ENCODE peak calls at places on chromosome 14, in seven cellular contexts. R is neuronal stem cell; E is LoVo; H is heart left ventricle; N is lower leg skin; Z is stimulated activated CD8-positive, alpha-beta memory T cell treated with anti-CD3 and anti-CD28 coated beads, Interleukin-2, amount 100 ng/mL, for 1 hour; T is H4. X is an unnamed sample.

GRCh38 chr14:24634158-24634557 is at the start of gene GZMB:
- DNase-seq in H (no peak), N (no peak), E (no peak), T (no peak), R (no peak), Z (peak), X (no peak)

GRCh38 chr14:68660495-68660894 is 132.4 kb downstream of the ZFP36L1 start:
- DNase-seq in H (no peak), N (peak), Z (no peak), R (no peak), T (no peak), E (no peak), X (no peak)

GRCh38 chr14:24261256-24261968 is 1.6 kb downstream of the TGM1 start:
- DNase-seq in T (no peak), H (no peak), Z (no peak), N (no peak), E (no peak), R (no peak), X (no peak)

GRCh38 chr14:93725002-93725582 is 63.2 kb downstream of the PRIMA1 start:
- DNase-seq in H (no peak), R (no peak), T (no peak), E (no peak), Z (no peak), N (no peak), X (no peak)

GRCh38 chr14:75905505-75905904 is 76.3 kb downstream of the TGFB3 start:
- DNase-seq in Z (no peak), R (no peak), E (no peak), T (no peak), H (peak), N (no peak), X (no peak)

GRCh38 chr14:101225116-101225728 is 321.7 kb upstream of the RTL1 start:
- DNase-seq in T (no peak), E (no peak), Z (no peak), N (peak), H (no peak), R (no peak), X (no peak)

GRCh38 chr14:35121026-35121886 is 534 bp downstream of the PPP2R3C start:
- DNase-seq in Z (no peak), E (no peak), H (no peak), T (no peak), N (no peak), R (no peak), X (no peak)

GRCh38 chr14:93582516-93582915 is 151.8 kb downstream of the UNC79 start:
- DNase-seq in E (no peak), R (no peak), H (peak), T (no peak), Z (no peak), N (no peak), X (no peak)

GRCh38 chr14:80291099-80291498 is 79.8 kb upstream of the DIO2 start:
- DNase-seq in E (no peak), Z (no peak), H (no peak), R (no peak), N (no peak), T (no peak), X (no peak)

GRCh38 chr14:76531821-76532318 is 155.9 kb downstream of the ESRRB start:
- DNase-seq in E (no peak), T (no peak), N (no peak), R (no peak), Z (no peak), H (no peak), X (no peak)

GRCh38 chr14:64721391-64721791 is 17.2 kb downstream of the PLEKHG3 start:
- DNase-seq in R (no peak), E (no peak), T (peak), Z (no peak), H (peak), N (no peak), X (no peak)

GRCh38 chr14:67816326-67817009 is at the start of gene ZFYVE26:
- DNase-seq in Z (peak), H (peak), N (peak), R (peak), E (peak), T (peak), X (peak)

GRCh38 chr14:53523226-53523625 is 370.1 kb upstream of the DDHD1 start:
- DNase-seq in N (no peak), Z (no peak), R (no peak), H (no peak), E (no peak), T (no peak), X (no peak)

GRCh38 chr14:60632777-60633176 is 16.5 kb downstream of the SIX1 start:
- DNase-seq in Z (no peak), T (peak), H (no peak), N (no peak), E (no peak), R (no peak), X (no peak)

GRCh38 chr14:95300697-95301526 is 18.8 kb downstream of the CLMN start:
- DNase-seq in E (no peak), Z (no peak), N (no peak), R (no peak), T (no peak), H (no peak), X (peak)

GRCh38 chr14:68546839-68547238 is 246.0 kb downstream of the ZFP36L1 start:
- DNase-seq in R (no peak), N (no peak), H (no peak), E (peak), T (no peak), Z (no peak), X (no peak)

GRCh38 chr14:54692261-54692861 is 125.4 kb downstream of the SAMD4A start:
- DNase-seq in H (no peak), N (no peak), R (no peak), Z (no peak), T (no peak), E (no peak), X (no peak)

GRCh38 chr14:22375321-22375930 is 213.6 kb downstream of the DAD1 start:
- DNase-seq in R (peak), N (no peak), H (no peak), Z (no peak), T (peak), E (peak), X (no peak)

GRCh38 chr14:50303744-50304471 is 8.1 kb downstream of the L2HGDH start:
- DNase-seq in R (no peak), H (no peak), Z (no peak), T (peak), E (no peak), N (no peak), X (no peak)

GRCh38 chr14:74502236-74503019 is 8.9 kb downstream of the ISCA2 start:
- DNase-seq in E (no peak), H (no peak), N (no peak), R (no peak), Z (no peak), T (peak), X (no peak)

GRCh38 chr14:69261761-69262331 is 1.9 kb downstream of the GALNT16 start:
- DNase-seq in N (no peak), Z (no peak), R (no peak), E (no peak), T (no peak), H (peak), X (no peak)

GRCh38 chr14:99707420-99707819 is 23.3 kb downstream of the CYP46A1 start:
- DNase-seq in E (no peak), H (no peak), R (no peak), N (peak), T (no peak), Z (no peak), X (no peak)

GRCh38 chr14:80522936-80523335 is 311.6 kb upstream of the DIO2 start:
- DNase-seq in Z (no peak), H (no peak), N (no peak), R (no peak), T (no peak), E (no peak), X (no peak)

GRCh38 chr14:90796319-90796718 is 19.9 kb downstream of the TTC7B start:
- DNase-seq in T (no peak), H (no peak), E (no peak), Z (no peak), N (no peak), R (no peak), X (no peak)

GRCh38 chr14:65332141-65332871 is 80.2 kb upstream of the FUT8 start:
- DNase-seq in E (peak), N (peak), R (no peak), Z (no peak), T (no peak), H (no peak), X (no peak)

GRCh38 chr14:100832311-100832960 is 6.5 kb downstream of the MEG3 start:
- DNase-seq in H (no peak), R (peak), Z (no peak), T (no peak), N (no peak), E (no peak), X (no peak)

GRCh38 chr14:67620217-67620789 is 583 bp downstream of the ARG2 start:
- DNase-seq in Z (no peak), E (no peak), T (no peak), N (peak), R (peak), H (no peak), X (peak)

GRCh38 chr14:91341331-91342242 is 76.0 kb downstream of the CCDC88C start:
- DNase-seq in R (no peak), T (no peak), E (no peak), N (no peak), H (no peak), Z (no peak), X (no peak)

GRCh38 chr14:89165189-89165809 is 251.7 kb downstream of the FOXN3 start:
- DNase-seq in H (no peak), N (no peak), E (no peak), R (no peak), T (no peak), Z (no peak), X (no peak)

GRCh38 chr14:69013943-69014782 is 35.1 kb upstream of the ACTN1 start:
- DNase-seq in N (no peak), T (peak), R (no peak), H (peak), Z (no peak), E (peak), X (no peak)

GRCh38 chr14:74038015-74038859 is 19.1 kb downstream of the BBOF1 start:
- DNase-seq in T (peak), N (no peak), R (peak), Z (no peak), H (no peak), E (peak), X (no peak)

GRCh38 chr14:32078030-32078793 is 1.1 kb downstream of the ARHGAP5 start:
- DNase-seq in Z (no peak), E (peak), T (peak), H (peak), N (peak), R (no peak), X (no peak)

GRCh38 chr14:76307786-76308780 is 67.9 kb upstream of the ESRRB start:
- DNase-seq in R (no peak), Z (no peak), E (no peak), N (peak), T (no peak), H (no peak), X (no peak)

GRCh38 chr14:105458010-105458409 is 16.6 kb upstream of the CRIP2 start:
- DNase-seq in E (no peak), N (no peak), R (no peak), Z (no peak), T (no peak), H (no peak), X (no peak)

GRCh38 chr14:24103451-24103850 is 9.3 kb downstream of the PCK2 start:
- DNase-seq in Z (no peak), H (no peak), R (no peak), E (no peak), N (no peak), T (no peak), X (no peak)

GRCh38 chr14:22837059-22837749 is 819 bp downstream of the MMP14 start:
- DNase-seq in T (no peak), N (no peak), E (peak), H (peak), Z (no peak), R (no peak), X (no peak)

GRCh38 chr14:91387135-91387849 is 30.3 kb downstream of the CCDC88C start:
- DNase-seq in Z (no peak), T (peak), N (no peak), E (no peak), H (no peak), R (no peak), X (no peak)

GRCh38 chr14:68685419-68686211 is 107.3 kb downstream of the ZFP36L1 start:
- DNase-seq in T (peak), R (no peak), E (peak), Z (peak), N (peak), H (no peak), X (no peak)

GRCh38 chr14:75011356-75012097 is 8.8 kb downstream of the EIF2B2 start:
- DNase-seq in Z (no peak), E (no peak), N (no peak), R (no peak), H (no peak), T (no peak), X (no peak)

GRCh38 chr14:68421116-68421515 is 371.8 kb downstream of the ZFP36L1 start:
- DNase-seq in Z (no peak), T (no peak), N (no peak), H (no peak), E (no peak), R (no peak), X (no peak)